ENCODE peak calls at places on chromosomes 2 and 18, in nine cellular contexts. N is GM23248; T is spleen; S is upper lobe of right lung; J is T-helper 17 cell; V is tibial nerve; H is CD8-positive, alpha-beta memory T cell; M is lower lobe of right lung; R is CD4-positive, alpha-beta memory T cell. O is an unnamed sample. For H3K9me3, the result is how much of the 10 kb centered on the place peaks cover.

GRCh38 chr2:4134881-4135565 is 431.6 kb downstream of the DCDC2C start:
- DNase-seq in N (no peak), T (no peak), S (no peak), J (no peak), V (no peak), H (no peak), M (no peak), R (no peak), O (no peak)

GRCh38 chr18:3520230-3521085 is 70.5 kb downstream of the TGIF1 start:
- DNase-seq in N (no peak), T (no peak), S (no peak), J (no peak), V (no peak), H (no peak), M (no peak), R (no peak), O (no peak)

GRCh38 chr2:11477994-11478393 is 12.0 kb upstream of the E2F6 start:
- DNase-seq in N (peak), T (peak), S (peak), J (peak), V (peak), H (peak), M (peak), R (peak), O (peak)

GRCh38 chr18:44599409-44599808 is 81.3 kb upstream of the SETBP1 start:
- DNase-seq in N (peak), T (no peak), S (no peak), J (no peak), V (no peak), H (no peak), M (no peak), R (no peak), O (no peak)

GRCh38 chr2:11833601-11834000 is 87.2 kb downstream of the LPIN1 start:
- DNase-seq in N (peak), T (no peak), S (no peak), J (no peak), V (no peak), H (no peak), M (no peak), R (no peak), O (no peak)

GRCh38 chr2:182522428-182522896 is 95.6 kb upstream of the PDE1A start:
- DNase-seq in N (peak), T (no peak), S (no peak), J (no peak), V (no peak), H (no peak), M (no peak), R (no peak), O (no peak)

GRCh38 chr2:174597347-174598047 is at the start of gene WIPF1:
- DNase-seq in N (peak), T (no peak), S (no peak), J (no peak), V (no peak), H (peak), M (no peak), R (peak), O (peak)

GRCh38 chr2:38723173-38723572 is 28.0 kb downstream of the SRSF7 start:
- DNase-seq in N (no peak), T (no peak), S (no peak), J (no peak), V (no peak), H (no peak), M (no peak), R (no peak), O (no peak)

GRCh38 chr2:66867038-66867380 is 432.1 kb downstream of the MEIS1 start:
- DNase-seq in N (peak), T (no peak), S (no peak), J (no peak), V (no peak), H (no peak), M (no peak), R (no peak), O (no peak)

GRCh38 chr2:16722677-16723076 is 57.0 kb upstream of the CYRIA start:
- DNase-seq in N (no peak), T (no peak), S (no peak), J (no peak), V (no peak), H (no peak), M (no peak), R (no peak), O (no peak)

GRCh38 chr2:196566969-196567666 is 72.4 kb upstream of the CCDC150 start:
- DNase-seq in N (peak), T (no peak), S (no peak), J (no peak), V (no peak), H (no peak), M (no peak), R (no peak), O (no peak)

GRCh38 chr2:235496239-235496621 is 2.4 kb downstream of the AGAP1 start:
- DNase-seq in N (peak), T (no peak), S (no peak), J (no peak), V (no peak), H (no peak), M (no peak), R (no peak), O (no peak)

GRCh38 chr18:13382683-13382989 is 164.1 kb downstream of the LDLRAD4 start:
- DNase-seq in N (no peak), T (no peak), S (no peak), J (no peak), V (no peak), H (no peak), M (no peak), R (no peak), O (no peak)

GRCh38 chr2:32366595-32366994 is 9.8 kb downstream of the BIRC6 start:
- DNase-seq in N (no peak), T (no peak), S (no peak), J (no peak), V (no peak), H (no peak), M (no peak), R (no peak), O (no peak)

DNA sequence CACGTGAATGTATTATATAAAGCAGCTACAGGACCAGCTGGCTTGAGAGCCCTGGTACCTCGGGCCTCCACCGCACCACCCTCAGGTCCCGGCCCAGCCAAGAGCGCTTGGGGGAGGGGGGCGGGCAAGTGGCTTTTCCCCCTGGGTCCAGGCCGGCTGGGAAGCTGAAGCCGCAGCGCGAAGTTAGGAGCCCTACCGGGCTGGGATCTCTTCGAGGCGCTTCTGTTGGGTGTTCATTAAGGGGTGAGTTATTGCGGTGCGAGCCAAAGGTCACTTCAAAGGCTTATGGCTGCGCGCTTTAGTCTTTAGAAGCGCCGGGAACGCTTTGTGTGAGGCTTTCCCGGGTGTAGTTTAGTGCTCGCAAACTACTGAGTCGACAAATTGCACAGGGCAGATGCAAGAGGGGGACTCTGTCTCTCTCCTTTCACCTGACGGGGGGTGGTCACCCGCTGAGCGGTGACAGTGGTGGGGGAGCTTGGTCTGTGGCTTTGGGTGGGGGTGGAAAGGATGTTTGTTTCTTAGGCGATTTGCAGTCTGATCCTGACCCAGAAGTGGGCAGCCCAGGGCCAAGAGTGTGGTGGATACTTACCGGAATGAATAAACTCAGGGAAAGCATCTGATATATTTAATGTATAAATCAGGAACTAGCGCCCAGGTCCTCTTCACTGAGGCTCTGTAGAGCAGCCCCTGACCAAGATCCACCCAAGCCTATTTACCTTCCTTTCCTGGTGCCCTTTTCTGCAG is 6.0 kb downstream of the HOXD3 start:
- DNase-seq in N (no peak), T (no peak), S (no peak), J (no peak), V (no peak), H (no peak), M (no peak), R (no peak), O (no peak)
- H3K9me3 ChIP-seq in N (under half), T (under half), S (under half), J (under half), V (under half), H (under half), M (under half), R (under half), O (under half)

GRCh38 chr2:95331606-95332005 is 34.5 kb downstream of the KCNIP3 start:
- DNase-seq in N (no peak), T (no peak), S (peak), J (no peak), V (no peak), H (no peak), M (peak), R (no peak), O (no peak)

GRCh38 chr2:95330939-95331338 is 33.8 kb downstream of the KCNIP3 start:
- DNase-seq in N (no peak), T (peak), S (no peak), J (no peak), V (no peak), H (no peak), M (no peak), R (no peak), O (no peak)

GRCh38 chr2:95329401-95329800 is 32.3 kb downstream of the KCNIP3 start:
- DNase-seq in N (no peak), T (no peak), S (no peak), J (no peak), V (no peak), H (no peak), M (no peak), R (no peak), O (no peak)

GRCh38 chr2:95328386-95329125 is 31.4 kb downstream of the KCNIP3 start:
- DNase-seq in N (peak), T (no peak), S (no peak), J (no peak), V (no peak), H (no peak), M (no peak), R (no peak), O (no peak)

DNA sequence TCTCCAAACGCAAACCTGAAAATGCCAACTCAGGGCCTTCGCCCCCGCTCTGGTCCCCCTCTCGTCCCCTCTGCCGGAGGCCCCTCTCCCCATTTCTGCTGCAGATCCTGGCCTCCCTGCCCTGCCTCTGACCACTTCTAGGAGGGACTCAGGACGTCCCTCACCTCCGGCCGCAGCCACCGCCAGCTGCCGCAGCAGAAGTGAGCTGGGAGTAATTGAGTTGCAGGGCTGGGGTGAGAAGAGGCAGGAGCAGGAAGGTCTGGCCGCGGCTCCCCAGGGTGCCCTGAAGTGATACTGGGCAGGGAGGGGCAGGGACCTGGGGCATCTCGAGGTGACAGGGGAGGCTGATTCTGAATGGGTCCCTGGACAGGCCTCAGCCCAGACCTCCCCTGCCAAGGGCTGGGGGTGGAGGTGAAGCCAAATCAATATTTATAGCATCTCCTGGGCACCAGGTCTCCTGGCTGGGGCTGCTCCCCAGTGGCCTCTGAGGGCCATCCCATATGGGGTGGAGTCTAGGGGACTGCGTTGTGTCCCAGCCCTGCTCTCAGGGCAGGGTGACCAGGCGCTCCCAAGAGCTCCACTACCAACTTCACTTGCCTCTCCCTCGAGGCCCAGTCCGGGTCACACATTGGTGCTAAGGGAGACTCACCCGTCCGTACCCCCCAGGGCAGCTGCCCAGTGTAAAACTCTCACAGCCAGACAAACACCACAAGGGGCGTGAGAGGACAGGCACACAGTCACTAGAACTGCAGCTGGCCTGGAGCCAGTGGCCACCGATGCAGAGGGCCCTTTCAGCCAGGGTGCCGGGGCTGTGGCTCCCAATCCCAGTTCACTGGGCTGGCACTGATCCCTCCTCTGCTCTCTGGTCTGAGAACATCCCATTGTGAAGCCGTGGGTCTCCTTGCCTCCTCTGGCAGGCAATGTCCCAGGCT is 33.0 kb downstream of the KCNIP3 start:
- DNase-seq in N (no peak), T (no peak), S (no peak), J (no peak), V (no peak), H (no peak), M (no peak), R (no peak), O (no peak)
- H3K9me3 ChIP-seq in N (under half), T (under half), S (under half), J (under half), V (under half), H (under half), M (under half), R (under half), O (under half)

GRCh38 chr2:234107861-234108260 is 57.4 kb downstream of the SPP2 start:
- DNase-seq in N (peak), T (no peak), S (no peak), J (no peak), V (no peak), H (no peak), M (no peak), R (no peak), O (no peak)
- H3K9me3 ChIP-seq in N (under half), T (under half), S (under half), J (under half), V (under half), H (under half), M (under half), R (under half), O (under half)

DNA sequence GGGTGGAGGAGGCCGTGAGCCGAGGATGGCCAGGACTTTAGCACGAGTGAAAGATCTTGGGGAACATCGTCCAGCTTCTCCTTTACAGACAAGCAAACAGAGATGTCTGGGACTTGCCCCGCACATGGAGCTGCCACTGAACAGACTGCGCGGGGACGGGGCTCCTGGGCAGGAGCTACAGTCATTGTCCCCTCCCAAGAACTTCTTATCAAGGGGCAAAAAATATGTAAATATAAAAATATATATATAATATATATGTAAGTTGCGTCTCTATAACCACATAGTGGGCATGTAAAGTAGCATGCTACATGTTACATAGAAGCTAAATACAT is 245.0 kb upstream of the SALL3 start:
- DNase-seq in N (no peak), T (peak), S (no peak), J (no peak), V (no peak), H (no peak), M (no peak), R (no peak), O (no peak)
- H3K9me3 ChIP-seq in N (under half), T (under half), S (under half), J (under half), V (under half), H (under half), M (under half), R (under half), O (under half)

GRCh38 chr18:78947291-78947690 is 32.3 kb upstream of the SALL3 start:
- DNase-seq in N (no peak), T (no peak), S (no peak), J (no peak), V (no peak), H (no peak), M (no peak), R (no peak), O (no peak)
- H3K9me3 ChIP-seq in N (under half), T (under half), S (under half), J (under half), V (under half), H (under half), M (under half), R (under half), O (under half)

GRCh38 chr18:66271927-66272326 is 332.0 kb downstream of the CDH19 start:
- DNase-seq in N (no peak), T (no peak), S (no peak), J (no peak), V (no peak), H (no peak), M (no peak), R (no peak), O (no peak)
- H3K9me3 ChIP-seq in N (under half), T (half or more), S (under half), J (under half), V (under half), H (under half), M (under half), R (under half), O (under half)

DNA sequence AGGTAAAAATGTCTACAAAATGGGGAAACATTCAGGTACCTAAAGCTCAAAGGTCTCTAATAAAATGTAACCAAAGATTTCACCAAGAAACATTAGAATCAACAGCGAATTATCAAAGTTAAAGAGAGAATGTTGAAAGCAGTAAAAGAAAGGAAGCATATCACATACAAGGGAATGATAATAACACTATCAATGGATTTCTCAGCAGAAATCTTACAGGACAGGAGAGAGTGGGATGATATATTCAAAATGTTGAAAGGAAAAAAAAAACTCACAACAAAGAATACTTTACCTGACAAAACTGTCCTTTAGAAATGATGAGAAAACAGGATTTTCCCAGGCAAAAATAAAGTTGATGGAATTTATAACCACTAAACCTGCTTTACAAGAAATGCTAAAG is 591.2 kb upstream of the POU3F3 start:
- DNase-seq in N (no peak), T (no peak), S (no peak), J (no peak), V (no peak), H (no peak), M (no peak), R (no peak), O (no peak)
- H3K9me3 ChIP-seq in N (under half), T (half or more), S (under half), J (under half), V (under half), H (under half), M (under half), R (under half), O (under half)

GRCh38 chr2:392181-392920 is 104.5 kb upstream of the ALKAL2 start:
- DNase-seq in N (no peak), T (no peak), S (no peak), J (no peak), V (no peak), H (no peak), M (no peak), R (no peak), O (no peak)
- H3K9me3 ChIP-seq in N (under half), T (under half), S (under half), J (under half), V (under half), H (under half), M (under half), R (under half), O (under half)

GRCh38 chr2:13227543-13227942 is 510.8 kb downstream of the TRIB2 start:
- DNase-seq in N (no peak), T (no peak), S (no peak), J (no peak), V (no peak), H (no peak), M (no peak), R (no peak), O (no peak)

GRCh38 chr2:13230221-13230620 is 513.5 kb downstream of the TRIB2 start:
- DNase-seq in N (no peak), T (no peak), S (no peak), J (no peak), V (no peak), H (no peak), M (no peak), R (no peak), O (no peak)
- H3K9me3 ChIP-seq in N (under half), T (under half), S (under half), J (under half), V (under half), H (under half), M (under half), R (under half), O (under half)

GRCh38 chr18:31976242-31976641 is 33.3 kb upstream of the TRAPPC8 start:
- DNase-seq in N (no peak), T (no peak), S (no peak), J (no peak), V (no peak), H (no peak), M (no peak), R (no peak), O (no peak)
- H3K9me3 ChIP-seq in N (under half), T (under half), S (under half), J (under half), V (under half), H (under half), M (under half), R (under half), O (under half)

O was measured in CD4-positive, alpha-beta T cell.